ENCODE peak calls at places on chromosomes 13 and 19, in eight cellular contexts. One of them, this sample, is unnamed.

GRCh38 chr19:15264933-15265206 is 32.6 kb upstream of the EPHX3 start:
- DNase-seq in endothelial cell: no peak
- DNase-seq in EH: no peak
- DNase-seq in globus pallidus: no peak
- DNase-seq in AG09319: no peak
- DNase-seq in Calu3: no peak
- DNase-seq in HTR-8/SVneo: no peak
- DNase-seq in mesenchymal stem cell: no peak
- DNase-seq in this sample: no peak

GRCh38 chr19:3387645-3388589 is 21.5 kb downstream of the NFIC start:
- DNase-seq in mesenchymal stem cell: no peak
- DNase-seq in endothelial cell: no peak
- DNase-seq in Calu3: peak
- DNase-seq in globus pallidus: peak
- DNase-seq in EH: peak
- DNase-seq in HTR-8/SVneo: no peak
- DNase-seq in AG09319: peak
- DNase-seq in this sample: peak

GRCh38 chr19:50843701-50844221 is 10.4 kb upstream of the KLK15 start:
- DNase-seq in globus pallidus: no peak
- DNase-seq in AG09319: no peak
- DNase-seq in HTR-8/SVneo: no peak
- DNase-seq in mesenchymal stem cell: no peak
- DNase-seq in EH: no peak
- DNase-seq in Calu3: no peak
- DNase-seq in endothelial cell: no peak
- DNase-seq in this sample: no peak

GRCh38 chr13:21933001-21933400 is 262.1 kb downstream of the FGF9 start:
- DNase-seq in AG09319: no peak
- DNase-seq in globus pallidus: no peak
- DNase-seq in HTR-8/SVneo: no peak
- DNase-seq in mesenchymal stem cell: no peak
- DNase-seq in EH: no peak
- DNase-seq in Calu3: no peak
- DNase-seq in endothelial cell: no peak
- DNase-seq in this sample: no peak

GRCh38 chr13:66405908-66406802 is 824.0 kb downstream of the PCDH9 start:
- DNase-seq in AG09319: no peak
- DNase-seq in EH: peak
- DNase-seq in mesenchymal stem cell: peak
- DNase-seq in HTR-8/SVneo: peak
- DNase-seq in globus pallidus: no peak
- DNase-seq in Calu3: no peak
- DNase-seq in endothelial cell: no peak
- DNase-seq in this sample: peak

GRCh38 chr19:54903303-54903702 is 2.6 kb upstream of the NCR1 start:
- DNase-seq in endothelial cell: no peak
- DNase-seq in HTR-8/SVneo: no peak
- DNase-seq in mesenchymal stem cell: no peak
- DNase-seq in EH: no peak
- DNase-seq in Calu3: no peak
- DNase-seq in AG09319: no peak
- DNase-seq in globus pallidus: no peak
- DNase-seq in this sample: no peak

GRCh38 chr13:66556306-66556705 is 673.8 kb downstream of the PCDH9 start:
- DNase-seq in EH: peak
- DNase-seq in AG09319: no peak
- DNase-seq in globus pallidus: no peak
- DNase-seq in endothelial cell: no peak
- DNase-seq in Calu3: no peak
- DNase-seq in HTR-8/SVneo: peak
- DNase-seq in mesenchymal stem cell: peak
- DNase-seq in this sample: peak

GRCh38 chr19:48807590-48808308 is 3.1 kb downstream of the BCAT2 start:
- DNase-seq in EH: no peak
- DNase-seq in endothelial cell: no peak
- DNase-seq in HTR-8/SVneo: no peak
- DNase-seq in AG09319: no peak
- DNase-seq in mesenchymal stem cell: no peak
- DNase-seq in Calu3: no peak
- DNase-seq in globus pallidus: no peak
- DNase-seq in this sample: no peak

GRCh38 chr19:41355802-41356201 is 2.1 kb upstream of the TGFB1 start:
- DNase-seq in Calu3: no peak
- DNase-seq in EH: no peak
- DNase-seq in HTR-8/SVneo: no peak
- DNase-seq in AG09319: no peak
- DNase-seq in globus pallidus: no peak
- DNase-seq in mesenchymal stem cell: no peak
- DNase-seq in endothelial cell: no peak
- DNase-seq in this sample: no peak

GRCh38 chr13:51590231-51590630 is 6.0 kb downstream of the WDFY2 start:
- DNase-seq in endothelial cell: no peak
- DNase-seq in AG09319: no peak
- DNase-seq in globus pallidus: no peak
- DNase-seq in HTR-8/SVneo: no peak
- DNase-seq in mesenchymal stem cell: peak
- DNase-seq in EH: no peak
- DNase-seq in Calu3: no peak
- DNase-seq in this sample: no peak

GRCh38 chr13:110627761-110628476 is 12.6 kb downstream of the NAXD start:
- DNase-seq in mesenchymal stem cell: no peak
- DNase-seq in AG09319: no peak
- DNase-seq in endothelial cell: no peak
- DNase-seq in Calu3: no peak
- DNase-seq in EH: no peak
- DNase-seq in globus pallidus: no peak
- DNase-seq in HTR-8/SVneo: no peak
- DNase-seq in this sample: no peak

GRCh38 chr19:10421240-10421948 is 1.1 kb downstream of the PDE4A start:
- DNase-seq in EH: no peak
- DNase-seq in HTR-8/SVneo: no peak
- DNase-seq in Calu3: no peak
- DNase-seq in globus pallidus: no peak
- DNase-seq in AG09319: no peak
- DNase-seq in mesenchymal stem cell: no peak
- DNase-seq in endothelial cell: no peak
- DNase-seq in this sample: no peak

GRCh38 chr19:29893606-29894284 is 48.3 kb upstream of the URI1 start:
- DNase-seq in globus pallidus: no peak
- DNase-seq in HTR-8/SVneo: no peak
- DNase-seq in endothelial cell: no peak
- DNase-seq in mesenchymal stem cell: no peak
- DNase-seq in EH: no peak
- DNase-seq in Calu3: no peak
- DNase-seq in AG09319: no peak
- DNase-seq in this sample: no peak

GRCh38 chr13:80116107-80116506 is 224.8 kb downstream of the SPRY2 start:
- DNase-seq in EH: peak
- DNase-seq in HTR-8/SVneo: no peak
- DNase-seq in mesenchymal stem cell: peak
- DNase-seq in Calu3: no peak
- DNase-seq in endothelial cell: no peak
- DNase-seq in globus pallidus: no peak
- DNase-seq in AG09319: peak
- DNase-seq in this sample: peak

GRCh38 chr13:110942248-110942981 is 27.5 kb upstream of the ANKRD10 start:
- DNase-seq in mesenchymal stem cell: peak
- DNase-seq in Calu3: no peak
- DNase-seq in EH: no peak
- DNase-seq in HTR-8/SVneo: no peak
- DNase-seq in globus pallidus: no peak
- DNase-seq in endothelial cell: no peak
- DNase-seq in AG09319: no peak
- DNase-seq in this sample: no peak

GRCh38 chr19:2616741-2617392 is 85.6 kb downstream of the GNG7 start:
- DNase-seq in globus pallidus: peak
- DNase-seq in AG09319: no peak
- DNase-seq in endothelial cell: no peak
- DNase-seq in Calu3: no peak
- DNase-seq in HTR-8/SVneo: no peak
- DNase-seq in mesenchymal stem cell: no peak
- DNase-seq in EH: no peak
- DNase-seq in this sample: no peak

GRCh38 chr13:113595131-113595530 is 10.6 kb downstream of the TFDP1 start:
- DNase-seq in Calu3: no peak
- DNase-seq in AG09319: no peak
- DNase-seq in globus pallidus: no peak
- DNase-seq in HTR-8/SVneo: no peak
- DNase-seq in endothelial cell: no peak
- DNase-seq in EH: no peak
- DNase-seq in mesenchymal stem cell: no peak
- DNase-seq in this sample: no peak

GRCh38 chr13:111017755-111018487 is 97.2 kb upstream of the ARHGEF7 start:
- DNase-seq in HTR-8/SVneo: no peak
- DNase-seq in endothelial cell: no peak
- DNase-seq in Calu3: no peak
- DNase-seq in mesenchymal stem cell: no peak
- DNase-seq in AG09319: no peak
- DNase-seq in EH: no peak
- DNase-seq in globus pallidus: no peak
- DNase-seq in this sample: no peak

GRCh38 chr19:23273022-23273593 is 22.9 kb upstream of the ZNF724 start:
- DNase-seq in globus pallidus: peak
- DNase-seq in mesenchymal stem cell: peak
- DNase-seq in Calu3: no peak
- DNase-seq in EH: no peak
- DNase-seq in HTR-8/SVneo: no peak
- DNase-seq in endothelial cell: no peak
- DNase-seq in AG09319: no peak
- DNase-seq in this sample: peak

GRCh38 chr13:30804474-30804873 is 69.1 kb downstream of the ALOX5AP start:
- DNase-seq in Calu3: no peak
- DNase-seq in EH: no peak
- DNase-seq in HTR-8/SVneo: no peak
- DNase-seq in AG09319: no peak
- DNase-seq in globus pallidus: no peak
- DNase-seq in endothelial cell: peak
- DNase-seq in mesenchymal stem cell: no peak
- DNase-seq in this sample: no peak

GRCh38 chr13:20492036-20492435 is 33.6 kb downstream of the CRYL1 start:
- DNase-seq in EH: no peak
- DNase-seq in HTR-8/SVneo: no peak
- DNase-seq in endothelial cell: no peak
- DNase-seq in Calu3: no peak
- DNase-seq in globus pallidus: no peak
- DNase-seq in AG09319: no peak
- DNase-seq in mesenchymal stem cell: no peak
- DNase-seq in this sample: no peak

GRCh38 chr13:98307392-98307743 is 130.3 kb upstream of the RNF113B start:
- DNase-seq in AG09319: no peak
- DNase-seq in Calu3: no peak
- DNase-seq in HTR-8/SVneo: no peak
- DNase-seq in endothelial cell: peak
- DNase-seq in mesenchymal stem cell: peak
- DNase-seq in globus pallidus: no peak
- DNase-seq in EH: no peak
- DNase-seq in this sample: no peak

GRCh38 chr19:49684251-49684982 is 5.0 kb upstream of the ADM5 start:
- DNase-seq in Calu3: peak
- DNase-seq in HTR-8/SVneo: no peak
- DNase-seq in EH: peak
- DNase-seq in endothelial cell: no peak
- DNase-seq in globus pallidus: no peak
- DNase-seq in AG09319: no peak
- DNase-seq in mesenchymal stem cell: no peak
- DNase-seq in this sample: no peak

GRCh38 chr19:7742575-7742974 is 4.8 kb downstream of the CD209 start:
- DNase-seq in Calu3: no peak
- DNase-seq in AG09319: no peak
- DNase-seq in mesenchymal stem cell: no peak
- DNase-seq in globus pallidus: no peak
- DNase-seq in HTR-8/SVneo: no peak
- DNase-seq in EH: no peak
- DNase-seq in endothelial cell: no peak
- DNase-seq in this sample: no peak

GRCh38 chr19:18062043-18062442 is 24.7 kb downstream of the IL12RB1 start:
- DNase-seq in endothelial cell: no peak
- DNase-seq in AG09319: no peak
- DNase-seq in mesenchymal stem cell: no peak
- DNase-seq in EH: no peak
- DNase-seq in globus pallidus: no peak
- DNase-seq in HTR-8/SVneo: no peak
- DNase-seq in Calu3: no peak
- DNase-seq in this sample: no peak

GRCh38 chr13:59356607-59357006 is 807.1 kb downstream of the DIAPH3 start:
- DNase-seq in mesenchymal stem cell: peak
- DNase-seq in globus pallidus: no peak
- DNase-seq in HTR-8/SVneo: no peak
- DNase-seq in EH: peak
- DNase-seq in AG09319: no peak
- DNase-seq in Calu3: no peak
- DNase-seq in endothelial cell: no peak
- DNase-seq in this sample: peak

GRCh38 chr19:11451942-11452813 is 16.7 kb downstream of the PRKCSH start:
- DNase-seq in globus pallidus: no peak
- DNase-seq in endothelial cell: no peak
- DNase-seq in mesenchymal stem cell: no peak
- DNase-seq in AG09319: no peak
- DNase-seq in EH: no peak
- DNase-seq in HTR-8/SVneo: no peak
- DNase-seq in Calu3: no peak
- DNase-seq in this sample: no peak